ENCODE peak calls at places on chromosomes 16 and 17, in four cellular contexts. F, K, P and A are unnamed samples.

GRCh38 chr17:4448197-4448980 is 14.6 kb downstream of the SPNS3 start:
- DNase-seq in P (no peak), K (no peak), F (no peak), A (no peak)

GRCh38 chr17:13228225-13228624 is 210.4 kb upstream of the ELAC2 start:
- DNase-seq in P (no peak), K (no peak), F (no peak), A (no peak)

GRCh38 chr16:3454093-3454492 is 10.6 kb downstream of the NAA60 start:
- DNase-seq in K (no peak), F (no peak), P (no peak), A (no peak)

GRCh38 chr17:29095439-29095838 is 52.5 kb downstream of the PIPOX start:
- DNase-seq in K (no peak), P (no peak), F (no peak), A (no peak)

GRCh38 chr16:85400305-85401205 is 212.6 kb upstream of the GSE1 start:
- DNase-seq in F (no peak), K (peak), P (no peak), A (peak)

GRCh38 chr17:266701-267656 is 85.5 kb upstream of the DOC2B start:
- DNase-seq in P (no peak), K (peak), F (peak), A (no peak)

GRCh38 chr17:2383628-2384167 is 17.2 kb downstream of the MNT start:
- DNase-seq in F (no peak), K (no peak), P (no peak), A (no peak)

GRCh38 chr17:76014100-76014924 is 12.8 kb downstream of the EVPL start:
- DNase-seq in P (peak), K (peak), F (peak), A (peak)

GRCh38 chr17:40485851-40486512 is 15.4 kb downstream of the TNS4 start:
- DNase-seq in P (no peak), F (peak), K (peak), A (no peak)

GRCh38 chr17:7916799-7917198 is 710 bp upstream of the RNF227 start:
- DNase-seq in K (no peak), P (no peak), F (peak), A (no peak)

GRCh38 chr16:86986809-86987487 is 330.2 kb downstream of the C16orf95 start:
- DNase-seq in P (no peak), F (no peak), K (no peak), A (no peak)

GRCh38 chr16:83899272-83899897 is 470 bp downstream of the MLYCD start:
- DNase-seq in F (no peak), K (peak), P (peak), A (peak)

GRCh38 chr17:40598928-40599627 is 33.8 kb upstream of the CCR7 start:
- DNase-seq in P (peak), F (peak), K (no peak), A (no peak)

GRCh38 chr17:7111784-7112526 is 2.7 kb downstream of the ASGR2 start:
- DNase-seq in P (no peak), K (no peak), F (no peak), A (no peak)

GRCh38 chr17:48552453-48553189 is 7.7 kb upstream of the HOXB2 start:
- DNase-seq in K (peak), F (no peak), P (no peak), A (no peak)

GRCh38 chr16:27446721-27447120 is 44.7 kb downstream of the IL21R start:
- DNase-seq in K (no peak), P (no peak), F (no peak), A (no peak)

GRCh38 chr16:50834701-50835100 is 92.8 kb downstream of the CYLD start:
- DNase-seq in F (no peak), P (no peak), K (no peak), A (no peak)

GRCh38 chr17:76080207-76080933 is 1.4 kb downstream of the ZACN start:
- DNase-seq in F (no peak), P (no peak), K (no peak), A (no peak)

GRCh38 chr16:16907089-16907488 is 528.1 kb downstream of the NPIPA7 start:
- DNase-seq in F (no peak), K (no peak), P (no peak), A (no peak)

GRCh38 chr16:77298638-77299360 is 99.6 kb downstream of the SYCE1L start:
- DNase-seq in P (peak), K (no peak), F (peak), A (no peak)

GRCh38 chr17:34252138-34252889 is 2.8 kb upstream of the CCL2 start:
- DNase-seq in F (peak), P (peak), K (peak), A (no peak)
- TF ChIP-seq CTCF in F (no peak), P (no peak), K (no peak), A (no peak)

GRCh38 chr17:67441052-67441738 is 64.1 kb downstream of the PITPNC1 start:
- DNase-seq in F (no peak), K (no peak), P (peak), A (peak)
- TF ChIP-seq POLR2A in F (no peak), K (no peak), P (no peak), A (no peak)

GRCh38 chr17:17783121-17783824 is 53.5 kb downstream of the SREBF1 start:
- DNase-seq in K (no peak), P (peak), F (peak), A (peak)
- TF ChIP-seq CTCF in K (no peak), P (no peak), F (no peak), A (peak)

GRCh38 chr17:81365601-81366585 is 29.4 kb upstream of the BAHCC1 start:
- DNase-seq in F (peak), K (peak), P (peak), A (peak)
- TF ChIP-seq POLR2A in F (peak), K (no peak), P (peak), A (peak)

GRCh38 chr16:69260506-69260905 is 50.6 kb upstream of the VPS4A start:
- DNase-seq in F (no peak), P (no peak), K (no peak), A (no peak)

GRCh38 chr16:69260019-69260418 is 51.1 kb upstream of the VPS4A start:
- DNase-seq in F (no peak), P (no peak), K (no peak), A (no peak)
- TF ChIP-seq CTCF in F (no peak), P (no peak), K (no peak), A (no peak)

GRCh38 chr16:57374067-57374534 is 1.8 kb downstream of the CX3CL1 start:
- DNase-seq in F (peak), P (peak), K (peak), A (no peak)
- TF ChIP-seq POLR2A in F (no peak), P (no peak), K (peak), A (no peak)

GRCh38 chr16:30000768-30001631 is 5.0 kb downstream of the INO80E start:
- DNase-seq in P (no peak), K (no peak), F (no peak), A (peak)
- TF ChIP-seq CTCF in P (no peak), K (no peak), F (no peak), A (no peak)